ENCODE peak calls at places on chromosome X, in six cellular contexts. R is GM10248; O is stimulated activated CD8-positive, alpha-beta memory T cell treated with anti-CD3 and anti-CD28 coated beads, Interleukin-7, amount 100 ng/mL, for 4 hours; S is NAMALWA; A is ELR; D is iris pigment epithelial cell. N is an unnamed sample.
A peak's percentile ranks its signal among the peaks of the same experiment; 100 is the strongest.

GRCh38 chrX:14963447-14964236 is 90.4 kb downstream of the MOSPD2 start:
- DNase-seq in R (no peak), O (no peak), S (no peak), A (peak; percentile 85), D (peak; percentile 31), N (peak; percentile 41)

GRCh38 chrX:109184506-109185139 is 297.3 kb downstream of the GUCY2F start:
- DNase-seq in R (no peak), O (no peak), S (no peak), A (no peak), D (no peak), N (no peak)

GRCh38 chrX:129769467-129770154 is 10.1 kb upstream of the SASH3 start:
- DNase-seq in R (peak; percentile 63), O (peak; percentile 69), S (peak; percentile 79), A (no peak), D (no peak), N (no peak)

GRCh38 chrX:76279007-76279406 is 106.1 kb downstream of the PBDC1 start:
- DNase-seq in R (peak; percentile 32), O (no peak), S (peak; percentile 35), A (peak; percentile 34), D (peak; percentile 37), N (peak; percentile 1)

GRCh38 chrX:115949900-115950822 is 220.4 kb upstream of the AGTR2 start:
- DNase-seq in R (no peak), O (no peak), S (peak; percentile 17), A (no peak), D (no peak), N (no peak)

GRCh38 chrX:103624111-103624510 is 4.7 kb upstream of the TCEAL1 start:
- DNase-seq in R (no peak), O (no peak), S (no peak), A (no peak), D (no peak), N (no peak)

GRCh38 chrX:149043401-149043800 is 461.7 kb downstream of the IDS start:
- DNase-seq in R (no peak), O (no peak), S (no peak), A (no peak), D (no peak), N (no peak)

GRCh38 chrX:275967-276587 is 5.1 kb upstream of the PLCXD1 start:
- DNase-seq in R (peak; percentile 85), O (peak; percentile 26), S (peak; percentile 40), A (peak; percentile 69), D (no peak), N (peak; percentile 19)

GRCh38 chrX:116596010-116596409 is 133.2 kb upstream of the CT83 start:
- DNase-seq in R (no peak), O (no peak), S (no peak), A (no peak), D (no peak), N (no peak)

GRCh38 chrX:109774706-109775105 is 41.6 kb upstream of the ACSL4 start:
- DNase-seq in R (peak; percentile 59), O (no peak), S (no peak), A (peak; percentile 86), D (peak; percentile 89), N (peak; percentile 36)

GRCh38 chrX:132023117-132023895 is at the start of gene STK26:
- DNase-seq in R (peak; percentile 80), O (peak; percentile 70), S (peak; percentile 84), A (peak; percentile 58), D (peak; percentile 60), N (peak; percentile 82)

GRCh38 chrX:337331-337831 is 18.8 kb upstream of the GTPBP6 start:
- DNase-seq in R (no peak), O (no peak), S (no peak), A (no peak), D (no peak), N (no peak)

GRCh38 chrX:133633162-133633561 is 217.9 kb upstream of the GPC4 start:
- DNase-seq in R (no peak), O (no peak), S (no peak), A (no peak), D (no peak), N (no peak)

GRCh38 chrX:118884552-118885138 is 61.0 kb downstream of the ZCCHC12 start:
- DNase-seq in R (no peak), O (no peak), S (no peak), A (no peak), D (no peak), N (peak; percentile 4)

GRCh38 chrX:152915541-152916241 is 17.8 kb downstream of the ZNF185 start:
- DNase-seq in R (peak; percentile 75), O (no peak), S (peak; percentile 68), A (peak; percentile 77), D (peak; percentile 35), N (peak; percentile 39)

GRCh38 chrX:153793291-153793690 is 884 bp downstream of the IDH3G start:
- DNase-seq in R (no peak), O (no peak), S (peak; percentile 15), A (peak; percentile 32), D (no peak), N (no peak)

GRCh38 chrX:55624403-55624802 is 1.2 kb downstream of the FOXR2 start:
- DNase-seq in R (no peak), O (no peak), S (no peak), A (no peak), D (no peak), N (no peak)

GRCh38 chrX:16855363-16856075 is 14.6 kb downstream of the RBBP7 start:
- DNase-seq in R (no peak), O (no peak), S (no peak), A (peak; percentile 21), D (no peak), N (no peak)

GRCh38 chrX:31851761-31852160 is 779.9 kb upstream of the FTHL17 start:
- DNase-seq in R (no peak), O (no peak), S (no peak), A (no peak), D (no peak), N (no peak)

GRCh38 chrX:104108955-104109354 is 3.4 kb upstream of the ZCCHC18 start:
- DNase-seq in R (no peak), O (no peak), S (no peak), A (no peak), D (no peak), N (no peak)

GRCh38 chrX:46758163-46758955 is 559 bp downstream of the SLC9A7 start:
- DNase-seq in R (no peak), O (peak; percentile 6), S (peak; percentile 63), A (peak; percentile 37), D (peak; percentile 34), N (peak; percentile 28)

GRCh38 chrX:133314297-133314696 is 96.1 kb upstream of the TFDP3 start:
- DNase-seq in R (no peak), O (no peak), S (no peak), A (no peak), D (no peak), N (no peak)

GRCh38 chrX:15500497-15500966 is at the start of gene BMX:
- DNase-seq in R (no peak), O (no peak), S (no peak), A (no peak), D (no peak), N (no peak)

GRCh38 chrX:134746379-134746723 is 88.1 kb upstream of the PLAC1 start:
- DNase-seq in R (no peak), O (no peak), S (no peak), A (no peak), D (no peak), N (no peak)

GRCh38 chrX:41014776-41015175 is 70.5 kb upstream of the USP9X start:
- DNase-seq in R (no peak), O (no peak), S (no peak), A (peak; percentile 86), D (peak; percentile 59), N (peak; percentile 54)

GRCh38 chrX:15146515-15146914 is 123.4 kb downstream of the ASB9 start:
- DNase-seq in R (no peak), O (no peak), S (peak; percentile 24), A (peak; percentile 33), D (peak; percentile 12), N (peak; percentile 2)

GRCh38 chrX:11446331-11446730 is 153.1 kb downstream of the AMELX start:
- DNase-seq in R (no peak), O (no peak), S (no peak), A (no peak), D (peak; percentile 69), N (no peak)

GRCh38 chrX:20139966-20140365 is 1.7 kb downstream of the EIF1AX start:
- DNase-seq in R (no peak), O (no peak), S (no peak), A (peak; percentile 44), D (peak; percentile 31), N (no peak)

GRCh38 chrX:46130246-46130645 is 415.0 kb downstream of the ZNF674 start:
- DNase-seq in R (no peak), O (no peak), S (no peak), A (no peak), D (no peak), N (no peak)

GRCh38 chrX:17072726-17073125 is 126.3 kb downstream of the REPS2 start:
- DNase-seq in R (no peak), O (no peak), S (no peak), A (no peak), D (no peak), N (no peak)

GRCh38 chrX:72309297-72310071 is 3.8 kb upstream of the CITED1 start:
- DNase-seq in R (no peak), O (no peak), S (no peak), A (no peak), D (no peak), N (no peak)

GRCh38 chrX:13923845-13924244 is 105.8 kb downstream of the GEMIN8 start:
- DNase-seq in R (no peak), O (no peak), S (no peak), A (no peak), D (no peak), N (no peak)

GRCh38 chrX:72716766-72717165 is 2.7 kb upstream of the PHKA1 start:
- DNase-seq in R (no peak), O (no peak), S (no peak), A (peak; percentile 19), D (peak; percentile 2), N (no peak)